ENCODE peak calls at places on chromosomes 1 and 21, in five cellular contexts. T is kidney epithelial cell, D is GM12865, O is dorsolateral prefrontal cortex, M is NB4. B is an unnamed sample.

GRCh38 chr1:48017716-48018115 is 20.5 kb upstream of the TRABD2B start:
- DNase-seq in T (no peak), D (no peak), O (no peak), M (no peak), B (no peak)

GRCh38 chr1:112646225-112646624 is 26.6 kb downstream of the CAPZA1 start:
- DNase-seq in T (no peak), D (no peak), O (no peak), M (no peak), B (no peak)

GRCh38 chr21:27953328-27954045 is 986.6 kb upstream of the ADAMTS5 start:
- DNase-seq in T (no peak), D (peak; percentile 0), O (no peak), M (peak; percentile 42), B (no peak)

GRCh38 chr1:10578070-10578469 is 103.3 kb downstream of the PEX14 start:
- DNase-seq in T (no peak), D (no peak), O (no peak), M (no peak), B (no peak)

GRCh38 chr1:193189442-193190095 is 3.2 kb upstream of the B3GALT2 start:
- DNase-seq in T (no peak), D (no peak), O (no peak), M (no peak), B (no peak)

GRCh38 chr21:39663742-39664492 is 51.2 kb downstream of the B3GALT5 start:
- DNase-seq in T (no peak), D (no peak), O (no peak), M (no peak), B (no peak)

GRCh38 chr1:243438815-243439214 is 183.0 kb downstream of the SDCCAG8 start:
- DNase-seq in T (no peak), D (no peak), O (no peak), M (no peak), B (no peak)

GRCh38 chr1:203286161-203286984 is 18.9 kb upstream of the BTG2 start:
- DNase-seq in T (no peak), D (no peak), O (peak; percentile 64), M (peak; percentile 32), B (no peak)

GRCh38 chr1:34657266-34657665 is 97.6 kb upstream of the GJB5 start:
- DNase-seq in T (no peak), D (no peak), O (no peak), M (no peak), B (no peak)

GRCh38 chr1:204314209-204314892 is 45.4 kb downstream of the PLEKHA6 start:
- DNase-seq in T (no peak), D (no peak), O (no peak), M (no peak), B (no peak)

GRCh38 chr21:15421947-15422346 is 307.8 kb upstream of the USP25 start:
- DNase-seq in T (peak; percentile 34), D (no peak), O (no peak), M (no peak), B (no peak)

GRCh38 chr1:85317580-85317979 is 41.1 kb upstream of the BCL10 start:
- DNase-seq in T (no peak), D (no peak), O (no peak), M (no peak), B (no peak)

GRCh38 chr21:25967566-25968438 is 202.8 kb downstream of the APP start:
- DNase-seq in T (no peak), D (peak; percentile 81), O (no peak), M (peak; percentile 47), B (no peak)

GRCh38 chr1:33178836-33179439 is 2.9 kb downstream of the TRIM62 start:
- DNase-seq in T (no peak), D (no peak), O (no peak), M (no peak), B (no peak)

GRCh38 chr1:1402081-1402900 is 3.2 kb upstream of the CCNL2 start:
- DNase-seq in T (no peak), D (peak; percentile 64), O (peak; percentile 60), M (peak; percentile 69), B (no peak)

GRCh38 chr1:43007377-43008105 is 48.9 kb upstream of the SLC2A1 start:
- DNase-seq in T (no peak), D (no peak), O (no peak), M (no peak), B (no peak)

GRCh38 chr1:235079443-235079967 is 49.1 kb downstream of the TOMM20 start:
- DNase-seq in T (peak; percentile 95), D (peak; percentile 85), O (no peak), M (no peak), B (no peak)

GRCh38 chr1:92969517-92969916 is 8.3 kb upstream of the DIPK1A start:
- DNase-seq in T (no peak), D (no peak), O (no peak), M (no peak), B (no peak)

DNA sequence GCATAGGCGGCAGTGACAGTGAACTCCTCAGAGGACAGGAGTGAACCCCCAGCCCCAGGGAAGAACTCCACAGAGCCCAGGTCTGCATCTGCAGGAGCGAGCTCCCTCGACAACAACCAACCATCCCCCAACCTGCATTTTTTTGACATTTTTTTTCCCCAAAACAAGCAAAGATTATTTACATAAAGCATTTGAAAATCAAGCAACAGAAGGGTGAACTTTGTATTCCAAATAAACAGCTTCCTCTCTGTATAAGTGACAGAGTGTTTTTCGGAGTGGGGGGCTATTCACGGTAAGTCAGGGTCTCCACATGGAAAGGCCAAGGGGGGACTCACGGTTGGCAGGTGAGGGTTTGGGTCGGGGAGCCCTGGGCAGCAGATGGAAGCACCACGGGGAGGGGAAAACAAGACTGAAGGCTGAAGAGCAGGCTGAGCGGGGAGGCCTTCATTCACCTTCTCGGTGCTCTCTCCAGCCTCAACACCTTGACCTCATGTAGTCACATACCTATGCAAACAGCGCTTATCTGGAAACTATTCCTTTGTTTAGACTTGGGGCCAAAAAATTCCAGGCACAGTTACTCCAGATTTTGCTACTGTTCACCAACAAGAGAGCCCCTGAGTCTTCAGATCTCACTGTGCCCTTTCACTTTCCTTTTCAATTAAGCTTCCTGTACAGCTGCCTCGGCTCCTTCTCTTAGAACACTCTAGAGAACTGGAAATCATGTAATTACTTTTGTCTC is 27.6 kb downstream of the C2CD2 start:
- DNase-seq in T (no peak), D (peak; percentile 78), O (peak; percentile 10), M (peak; percentile 13), B (no peak)
- H3K4me3 ChIP-seq in T (peak overlapping the region; percentile 6), D (peak overlapping the region; percentile 92), O (peak overlapping the region; percentile 35), M (no peak overlapping the region), B (peak overlapping the region; percentile 64)

DNA sequence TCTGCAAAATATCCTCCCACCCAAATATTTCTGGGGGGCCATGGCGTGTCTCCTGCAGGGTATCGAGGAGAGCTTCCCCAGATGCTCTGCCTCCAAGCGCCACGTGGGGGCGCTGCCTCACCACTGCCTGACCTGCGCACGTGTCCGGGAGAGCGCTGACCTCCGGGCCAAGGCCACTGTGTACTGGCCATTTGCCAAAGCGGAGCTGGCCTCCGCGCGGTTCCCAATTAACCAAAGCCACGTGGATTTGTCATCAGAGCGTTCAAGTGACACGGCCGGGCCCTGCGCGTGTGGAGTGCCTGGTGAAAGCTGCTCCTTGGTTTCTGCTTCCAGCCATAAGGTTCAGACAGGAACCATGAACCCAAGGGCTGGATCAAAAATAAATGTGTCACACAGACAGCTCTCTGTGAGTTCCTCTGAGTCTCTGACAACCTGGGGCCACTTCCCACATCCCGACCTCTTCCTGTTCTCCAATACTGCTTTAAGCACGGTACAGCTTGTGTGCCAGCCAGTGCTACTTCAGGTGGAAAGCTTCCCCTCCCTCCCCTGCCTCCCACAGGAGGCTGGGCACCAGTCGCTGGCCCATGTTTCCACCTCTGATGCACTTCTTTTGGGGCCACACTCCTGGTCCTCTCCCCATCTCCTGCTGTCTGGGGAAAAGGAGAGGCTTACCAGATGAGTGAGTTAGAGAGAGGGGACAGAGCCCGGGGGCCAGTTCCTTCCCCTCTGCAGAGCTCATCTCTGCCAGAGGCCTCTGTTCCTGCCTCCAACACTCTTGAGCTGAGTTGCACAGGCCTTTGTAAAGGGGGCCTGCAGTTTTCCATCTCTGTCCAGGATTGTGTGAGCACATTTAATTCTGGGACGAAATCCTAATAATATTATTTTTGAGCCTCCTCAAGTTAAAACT is 26.1 kb downstream of the ZP4 start:
- DNase-seq in T (peak; percentile 48), D (peak; percentile 26), O (peak; percentile 76), M (peak; percentile 48), B (peak; percentile 16)
- H3K4me3 ChIP-seq in T (no peak overlapping the region), D (no peak overlapping the region), O (no peak overlapping the region), M (no peak overlapping the region), B (peak overlapping the region; percentile 56)

GRCh38 chr1:231417503-231417902 is 4.6 kb downstream of the EGLN1 start:
- DNase-seq in T (no peak), D (no peak), O (no peak), M (no peak), B (no peak)

GRCh38 chr1:231419147-231419546 is 2.9 kb downstream of the EGLN1 start:
- DNase-seq in T (no peak), D (no peak), O (no peak), M (no peak), B (no peak)

GRCh38 chr1:231418101-231418740 is 3.9 kb downstream of the EGLN1 start:
- DNase-seq in T (no peak), D (no peak), O (no peak), M (no peak), B (no peak)

GRCh38 chr1:231419738-231420298 is 2.3 kb downstream of the EGLN1 start:
- DNase-seq in T (no peak), D (peak; percentile 19), O (no peak), M (peak; percentile 14), B (no peak)

GRCh38 chr1:231418741-231419107 is 3.4 kb downstream of the EGLN1 start:
- DNase-seq in T (no peak), D (no peak), O (no peak), M (no peak), B (no peak)
- H3K4me3 ChIP-seq in T (peak overlapping the region; percentile 91), D (peak overlapping the region; percentile 85), O (peak overlapping the region; percentile 70), M (peak overlapping the region; percentile 88), B (peak overlapping the region; percentile 87)

GRCh38 chr1:36367798-36368197 is 17.9 kb downstream of the STK40 start:
- DNase-seq in T (no peak), D (no peak), O (no peak), M (no peak), B (no peak)
- H3K4me3 ChIP-seq in T (no peak overlapping the region), D (no peak overlapping the region), O (no peak overlapping the region), M (no peak overlapping the region), B (no peak overlapping the region)

DNA sequence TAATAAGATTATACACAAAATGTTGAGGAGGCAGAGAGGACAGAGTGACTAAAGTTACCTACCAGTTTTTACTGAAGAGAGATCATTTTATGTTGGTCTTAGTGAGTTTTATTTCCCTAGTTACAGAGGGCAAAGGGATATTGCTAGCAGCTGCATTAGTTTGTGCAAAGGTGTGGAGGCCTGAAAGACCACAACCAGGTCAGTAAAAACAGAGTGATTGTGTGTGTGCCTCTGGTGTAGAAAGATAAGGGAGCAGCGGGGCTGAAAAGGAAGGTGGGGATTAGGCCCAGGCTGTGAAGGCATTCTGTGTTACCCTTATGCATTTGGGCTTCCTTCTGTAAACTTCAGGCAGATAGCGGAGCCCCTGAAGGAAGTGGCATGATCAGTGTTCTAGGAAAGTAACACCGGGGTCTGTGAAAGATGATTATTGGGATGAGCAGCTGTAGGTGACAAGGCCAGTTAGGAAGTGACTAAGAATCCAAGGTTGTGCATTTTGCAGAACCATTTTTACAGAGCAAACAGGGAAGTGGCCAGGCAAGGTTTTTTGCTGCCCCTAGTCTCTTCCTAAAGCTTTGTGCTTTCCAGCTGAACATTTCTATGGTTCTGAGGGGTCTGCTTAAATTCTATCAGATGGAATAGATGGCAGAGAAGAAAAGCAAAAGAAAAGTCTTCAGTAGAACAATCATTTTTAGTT is 3.7 kb downstream of the GADD45A start:
- DNase-seq in T (no peak), D (no peak), O (no peak), M (peak; percentile 61), B (no peak)
- H3K4me3 ChIP-seq in T (no peak overlapping the region), D (no peak overlapping the region), O (no peak overlapping the region), M (no peak overlapping the region), B (peak overlapping the region; percentile 97)

GRCh38 chr1:177164380-177165068 is at the start of gene ASTN1:
- DNase-seq in T (no peak), D (no peak), O (peak; percentile 65), M (no peak), B (no peak)
- H3K4me3 ChIP-seq in T (peak within 1 kb of the TSS; percentile 23), D (no peak within 1 kb of the TSS), O (peak within 1 kb of the TSS; percentile 64), M (no peak within 1 kb of the TSS), B (peak within 1 kb of the TSS; percentile 61)